ENCODE peak calls at places on chromosome 16, in six cellular contexts. V is DMS53, F is GM12864, E is WTC11, Y is left cardiac atrium, X is NCI-H1105. R is an unnamed sample.

GRCh38 chr16:1184156-1184868 is 31.4 kb downstream of the CACNA1H start:
- DNase-seq in V (peak; percentile 28), F (no peak), E (no peak), Y (no peak), X (no peak), R (no peak)

GRCh38 chr16:58377932-58378331 is 14.3 kb upstream of the GINS3 start:
- DNase-seq in V (no peak), F (no peak), E (no peak), Y (no peak), X (no peak), R (no peak)

GRCh38 chr16:11530171-11530940 is 56.4 kb downstream of the LITAF start:
- DNase-seq in V (no peak), F (no peak), E (no peak), Y (no peak), X (no peak), R (no peak)

GRCh38 chr16:3846595-3847091 is 33.9 kb downstream of the CREBBP start:
- DNase-seq in V (no peak), F (no peak), E (no peak), Y (no peak), X (no peak), R (no peak)

GRCh38 chr16:1612320-1613111 is at the start of gene CRAMP1:
- DNase-seq in V (peak; percentile 55), F (no peak), E (peak; percentile 22), Y (no peak), X (no peak), R (no peak)

GRCh38 chr16:75271441-75272096 is 20.1 kb upstream of the BCAR1 start:
- DNase-seq in V (no peak), F (no peak), E (no peak), Y (no peak), X (no peak), R (no peak)

GRCh38 chr16:27238016-27238587 is 30.5 kb downstream of the NSMCE1 start:
- DNase-seq in V (peak; percentile 9), F (no peak), E (no peak), Y (peak; percentile 71), X (no peak), R (peak; percentile 73)

GRCh38 chr16:89143911-89144675 is 27.5 kb upstream of the CDH15 start:
- DNase-seq in V (no peak), F (no peak), E (no peak), Y (no peak), X (no peak), R (peak; percentile 66)

GRCh38 chr16:85984947-85985451 is 86.0 kb downstream of the IRF8 start:
- DNase-seq in V (no peak), F (no peak), E (no peak), Y (peak; percentile 37), X (no peak), R (no peak)

GRCh38 chr16:14669776-14670175 is 24.3 kb downstream of the PLA2G10 start:
- DNase-seq in V (peak; percentile 18), F (no peak), E (no peak), Y (no peak), X (no peak), R (no peak)

GRCh38 chr16:65079549-65079948 is 42.3 kb downstream of the CDH11 start:
- DNase-seq in V (no peak), F (no peak), E (no peak), Y (no peak), X (no peak), R (no peak)

R was measured in left lung.